ENCODE peak calls at places on chromosomes 6 and 20, in seven cellular contexts. W is tibial nerve; M is hippocampal formation; K is pulmonary artery endothelial cell; J is AG09319; D is CD8-positive, alpha-beta T cell; R is kidney tubule cell. V is an unnamed sample.

GRCh38 chr6:111068116-111068897 is 19.0 kb upstream of the SLC16A10 start:
- DNase-seq in R (no peak), W (no peak), J (no peak), K (no peak), M (no peak), D (no peak), V (no peak)

GRCh38 chr6:83518946-83519489 is 6.7 kb downstream of the PRSS35 start:
- DNase-seq in J (no peak), D (no peak), M (no peak), W (no peak), R (no peak), K (no peak), V (no peak)

GRCh38 chr20:43681468-43681942 is 14.6 kb downstream of the MYBL2 start:
- DNase-seq in J (no peak), K (no peak), R (peak), D (no peak), M (no peak), W (no peak), V (no peak)

GRCh38 chr20:62674370-62674769 is 32.1 kb downstream of the SLCO4A1 start:
- DNase-seq in K (no peak), W (no peak), M (no peak), R (no peak), J (no peak), D (no peak), V (no peak)

GRCh38 chr6:149127212-149127611 is 190.3 kb upstream of the TAB2 start:
- DNase-seq in J (peak), W (no peak), R (peak), M (no peak), D (no peak), K (no peak), V (no peak)

GRCh38 chr6:130411481-130411880 is 45.7 kb downstream of the TMEM200A start:
- DNase-seq in R (no peak), K (no peak), D (no peak), M (no peak), W (no peak), J (no peak), V (no peak)

GRCh38 chr6:18260448-18261106 is 3.8 kb downstream of the DEK start:
- DNase-seq in J (no peak), K (no peak), R (peak), M (no peak), W (no peak), D (no peak), V (peak)

GRCh38 chr6:36610576-36611336 is 16.6 kb downstream of the SRSF3 start:
- DNase-seq in D (no peak), R (peak), M (no peak), J (no peak), W (no peak), K (no peak), V (no peak)

GRCh38 chr20:12824353-12824752 is 184.4 kb upstream of the SPTLC3 start:
- DNase-seq in W (no peak), M (no peak), K (no peak), R (no peak), J (no peak), D (no peak), V (no peak)

GRCh38 chr6:36160147-36160760 is 29.9 kb downstream of the MAPK13 start:
- DNase-seq in W (no peak), K (no peak), M (no peak), R (peak), D (no peak), J (no peak), V (no peak)

GRCh38 chr20:57162253-57162652 is 104.2 kb downstream of the BMP7 start:
- DNase-seq in W (no peak), J (no peak), M (no peak), R (no peak), D (no peak), K (no peak), V (no peak)

GRCh38 chr6:76942203-76942971 is 520.9 kb downstream of the HTR1B start:
- DNase-seq in W (no peak), J (no peak), M (no peak), R (no peak), K (no peak), D (no peak), V (no peak)

GRCh38 chr6:55469829-55470438 is 109.1 kb downstream of the HMGCLL1 start:
- DNase-seq in K (no peak), W (no peak), D (no peak), J (no peak), M (no peak), R (no peak), V (no peak)

GRCh38 chr20:22490287-22491187 is 93.8 kb downstream of the FOXA2 start:
- DNase-seq in D (no peak), M (no peak), K (no peak), J (no peak), R (peak), W (no peak), V (no peak)

GRCh38 chr6:157433678-157434081 is 52.7 kb downstream of the ZDHHC14 start:
- DNase-seq in W (no peak), J (no peak), K (no peak), M (no peak), D (no peak), R (no peak), V (no peak)

GRCh38 chr6:106540907-106541306 is 88.4 kb downstream of the RTN4IP1 start:
- DNase-seq in D (no peak), J (no peak), R (no peak), M (no peak), W (no peak), K (no peak), V (no peak)

GRCh38 chr20:16394784-16395183 is 178.5 kb downstream of the KIF16B start:
- DNase-seq in W (no peak), K (no peak), R (no peak), D (no peak), M (no peak), J (no peak), V (no peak)

GRCh38 chr6:108341312-108341711 is 46.5 kb downstream of the AFG1L start:
- DNase-seq in K (no peak), W (no peak), J (no peak), R (no peak), D (no peak), M (no peak), V (no peak)

GRCh38 chr6:16436550-16436949 is 198.2 kb downstream of the GMPR start:
- DNase-seq in W (no peak), R (no peak), M (no peak), K (no peak), J (no peak), D (no peak), V (no peak)

GRCh38 chr20:1894951-1895673 is at the start of gene SIRPA:
- DNase-seq in R (peak), M (peak), D (no peak), K (no peak), J (no peak), W (peak), V (no peak)

GRCh38 chr20:32514760-32515159 is 70.4 kb downstream of the NOL4L start:
- DNase-seq in W (no peak), J (no peak), M (no peak), K (no peak), R (no peak), D (no peak), V (no peak)

GRCh38 chr6:142195862-142196536 is 48.9 kb downstream of the VTA1 start:
- DNase-seq in J (no peak), W (no peak), M (no peak), K (no peak), D (no peak), R (no peak), V (no peak)

GRCh38 chr20:12207875-12208274 is 290.2 kb downstream of the BTBD3 start:
- DNase-seq in W (no peak), K (no peak), M (no peak), D (no peak), R (peak), J (no peak), V (no peak)

GRCh38 chr6:130766239-130767144 is 60.7 kb upstream of the SMLR1 start:
- DNase-seq in D (no peak), R (no peak), K (no peak), W (no peak), M (no peak), J (no peak), V (no peak)

GRCh38 chr6:25637946-25638345 is 14.1 kb upstream of the SCGN start:
- DNase-seq in W (no peak), K (no peak), R (no peak), M (no peak), J (no peak), D (no peak), V (no peak)

GRCh38 chr6:152984387-152984872 is 1.6 kb upstream of the FBXO5 start:
- DNase-seq in J (no peak), W (no peak), R (no peak), K (no peak), D (no peak), M (no peak), V (no peak)

GRCh38 chr6:72617721-72618120 is 4.1 kb upstream of the KCNQ5 start:
- DNase-seq in M (no peak), J (no peak), R (no peak), D (no peak), W (no peak), K (no peak), V (no peak)

GRCh38 chr6:149233056-149233715 is 84.3 kb upstream of the TAB2 start:
- DNase-seq in D (peak), R (peak), W (no peak), M (no peak), K (peak), J (peak), V (no peak)